ENCODE peak calls at places on chromosomes 13 and 19, in seven cellular contexts. One of them, this sample, is unnamed. For H3K4me1, the result is how much of the 10 kb centered on the place peaks cover.

GRCh38 chr19:18477042-18477760 is 39.3 kb upstream of the ISYNA1 start:
- DNase-seq in trophoblast cell: no peak
- DNase-seq in H1: no peak
- DNase-seq in mesendoderm: peak
- DNase-seq in IMR-90: no peak
- DNase-seq in H9: no peak
- DNase-seq in neuronal stem cell: no peak
- DNase-seq in this sample: no peak

GRCh38 chr13:21124853-21125252 is 51.5 kb downstream of the SKA3 start:
- DNase-seq in mesendoderm: no peak
- DNase-seq in trophoblast cell: no peak
- DNase-seq in H1: no peak
- DNase-seq in H9: peak
- DNase-seq in IMR-90: peak
- DNase-seq in neuronal stem cell: no peak
- DNase-seq in this sample: peak

GRCh38 chr13:113113846-113114271 is 8.3 kb downstream of the F7 start:
- DNase-seq in trophoblast cell: no peak
- DNase-seq in mesendoderm: no peak
- DNase-seq in neuronal stem cell: no peak
- DNase-seq in H9: no peak
- DNase-seq in IMR-90: no peak
- DNase-seq in H1: peak
- DNase-seq in this sample: no peak

GRCh38 chr13:67146523-67147130 is 83.5 kb downstream of the PCDH9 start:
- DNase-seq in IMR-90: no peak
- DNase-seq in neuronal stem cell: no peak
- DNase-seq in H1: no peak
- DNase-seq in H9: no peak
- DNase-seq in mesendoderm: no peak
- DNase-seq in trophoblast cell: no peak
- DNase-seq in this sample: peak

GRCh38 chr13:73141292-73141771 is 82.5 kb downstream of the KLF5 start:
- DNase-seq in H1: no peak
- DNase-seq in IMR-90: peak
- DNase-seq in trophoblast cell: no peak
- DNase-seq in neuronal stem cell: peak
- DNase-seq in H9: no peak
- DNase-seq in mesendoderm: no peak
- DNase-seq in this sample: peak

GRCh38 chr13:29850213-29850898 is at the start of gene UBL3:
- DNase-seq in mesendoderm: peak
- DNase-seq in trophoblast cell: peak
- DNase-seq in H9: peak
- DNase-seq in H1: peak
- DNase-seq in neuronal stem cell: peak
- DNase-seq in IMR-90: peak
- DNase-seq in this sample: peak

GRCh38 chr13:62119739-62120700 is 704.4 kb upstream of the PCDH20 start:
- DNase-seq in trophoblast cell: peak
- DNase-seq in IMR-90: peak
- DNase-seq in H1: no peak
- DNase-seq in H9: no peak
- DNase-seq in neuronal stem cell: no peak
- DNase-seq in mesendoderm: peak
- DNase-seq in this sample: peak

GRCh38 chr13:24684600-24684998 is 4.4 kb downstream of the ATP12A start:
- DNase-seq in IMR-90: no peak
- DNase-seq in neuronal stem cell: no peak
- DNase-seq in trophoblast cell: no peak
- DNase-seq in H9: no peak
- DNase-seq in H1: no peak
- DNase-seq in mesendoderm: no peak
- DNase-seq in this sample: no peak

GRCh38 chr19:14553042-14553938 is 18.6 kb downstream of the NDUFB7 start:
- DNase-seq in neuronal stem cell: no peak
- DNase-seq in trophoblast cell: no peak
- DNase-seq in H1: no peak
- DNase-seq in H9: peak
- DNase-seq in mesendoderm: no peak
- DNase-seq in IMR-90: no peak
- DNase-seq in this sample: no peak

GRCh38 chr13:47459512-47459911 is 541.6 kb downstream of the SUCLA2 start:
- DNase-seq in trophoblast cell: no peak
- DNase-seq in mesendoderm: peak
- DNase-seq in IMR-90: peak
- DNase-seq in H1: no peak
- DNase-seq in H9: no peak
- DNase-seq in neuronal stem cell: no peak
- DNase-seq in this sample: peak

DNA sequence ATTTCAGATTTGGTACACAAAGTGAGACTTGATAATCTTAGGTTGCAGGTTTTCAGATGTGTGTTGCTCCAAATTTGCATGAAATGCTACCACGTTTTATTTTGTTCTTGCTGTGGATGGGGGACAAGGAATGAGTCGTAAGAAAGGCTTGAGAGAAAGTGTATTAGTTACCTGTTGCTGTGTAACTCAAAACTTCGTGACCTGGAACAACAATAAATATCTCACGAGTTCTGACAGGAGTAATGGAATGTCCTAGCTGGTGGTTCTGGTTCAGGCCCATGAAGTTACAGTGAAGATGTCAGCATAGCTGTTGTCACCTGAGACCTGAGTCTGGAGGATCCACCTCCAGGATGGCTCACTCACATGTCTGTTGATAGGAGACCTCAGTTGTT is 1.2 kb downstream of the ZNF8 start:
- DNase-seq in IMR-90: no peak
- DNase-seq in neuronal stem cell: no peak
- DNase-seq in H1: no peak
- DNase-seq in mesendoderm: peak
- DNase-seq in trophoblast cell: no peak
- DNase-seq in H9: no peak
- DNase-seq in this sample: no peak
- H3K4ac ChIP-seq in IMR-90: no peak
- H3K4ac ChIP-seq in neuronal stem cell: no peak
- H3K4ac ChIP-seq in H1: no peak
- H3K4ac ChIP-seq in mesendoderm: no peak
- H3K4ac ChIP-seq in trophoblast cell: peak
- H3K4ac ChIP-seq in H9: no peak
- H3K4ac ChIP-seq in this sample: no peak

GRCh38 chr13:96824110-96824509 is 170.2 kb downstream of the OXGR1 start:
- DNase-seq in trophoblast cell: no peak
- DNase-seq in mesendoderm: no peak
- DNase-seq in H9: no peak
- DNase-seq in H1: no peak
- DNase-seq in neuronal stem cell: no peak
- DNase-seq in IMR-90: no peak
- DNase-seq in this sample: no peak

GRCh38 chr13:96821971-96822370 is 172.3 kb downstream of the OXGR1 start:
- DNase-seq in H9: no peak
- DNase-seq in neuronal stem cell: no peak
- DNase-seq in trophoblast cell: peak
- DNase-seq in mesendoderm: no peak
- DNase-seq in H1: no peak
- DNase-seq in IMR-90: no peak
- DNase-seq in this sample: no peak

GRCh38 chr13:96822900-96823299 is 171.4 kb downstream of the OXGR1 start:
- DNase-seq in mesendoderm: peak
- DNase-seq in H1: no peak
- DNase-seq in IMR-90: no peak
- DNase-seq in H9: peak
- DNase-seq in neuronal stem cell: no peak
- DNase-seq in trophoblast cell: peak
- DNase-seq in this sample: peak

GRCh38 chr13:96819375-96819774 is 174.9 kb downstream of the OXGR1 start:
- DNase-seq in mesendoderm: no peak
- DNase-seq in trophoblast cell: no peak
- DNase-seq in H1: no peak
- DNase-seq in IMR-90: no peak
- DNase-seq in neuronal stem cell: no peak
- DNase-seq in H9: no peak
- DNase-seq in this sample: no peak

GRCh38 chr13:96821381-96821780 is 172.9 kb downstream of the OXGR1 start:
- DNase-seq in trophoblast cell: peak
- DNase-seq in H9: no peak
- DNase-seq in H1: no peak
- DNase-seq in mesendoderm: no peak
- DNase-seq in IMR-90: peak
- DNase-seq in neuronal stem cell: no peak
- DNase-seq in this sample: peak
- H3K4me1 ChIP-seq in trophoblast cell: under half
- H3K4me1 ChIP-seq in H9: under half
- H3K4me1 ChIP-seq in H1: under half
- H3K4me1 ChIP-seq in mesendoderm: under half
- H3K4me1 ChIP-seq in IMR-90: under half
- H3K4me1 ChIP-seq in neuronal stem cell: under half
- H3K4me1 ChIP-seq in this sample: under half

DNA sequence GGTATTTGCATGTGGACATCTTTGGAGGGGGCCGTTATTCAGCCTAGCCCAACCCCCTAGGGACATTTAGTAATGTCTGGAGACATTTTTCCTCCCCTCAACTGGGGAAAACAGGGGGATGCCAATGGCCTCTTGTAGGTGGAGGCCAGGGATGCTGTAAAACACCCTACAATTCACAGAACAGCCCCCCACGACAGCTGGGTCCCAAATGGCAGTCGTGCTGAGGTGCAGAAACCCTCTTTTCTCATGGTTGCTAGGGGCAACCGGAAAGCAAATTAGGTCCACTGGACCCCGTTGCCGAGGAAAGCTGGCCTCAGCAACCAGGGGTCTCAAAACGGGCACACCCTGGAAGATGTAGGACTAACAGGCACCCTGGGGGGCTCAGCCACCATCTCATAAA is 14.6 kb downstream of the TMEM150B start:
- DNase-seq in trophoblast cell: no peak
- DNase-seq in IMR-90: no peak
- DNase-seq in neuronal stem cell: no peak
- DNase-seq in H9: no peak
- DNase-seq in H1: no peak
- DNase-seq in mesendoderm: no peak
- DNase-seq in this sample: no peak
- H2BK5ac ChIP-seq in trophoblast cell: no peak
- H2BK5ac ChIP-seq in IMR-90: no peak
- H2BK5ac ChIP-seq in neuronal stem cell: no peak
- H2BK5ac ChIP-seq in H9: no peak
- H2BK5ac ChIP-seq in H1: no peak
- H2BK5ac ChIP-seq in mesendoderm: no peak
- H2BK5ac ChIP-seq in this sample: no peak

DNA sequence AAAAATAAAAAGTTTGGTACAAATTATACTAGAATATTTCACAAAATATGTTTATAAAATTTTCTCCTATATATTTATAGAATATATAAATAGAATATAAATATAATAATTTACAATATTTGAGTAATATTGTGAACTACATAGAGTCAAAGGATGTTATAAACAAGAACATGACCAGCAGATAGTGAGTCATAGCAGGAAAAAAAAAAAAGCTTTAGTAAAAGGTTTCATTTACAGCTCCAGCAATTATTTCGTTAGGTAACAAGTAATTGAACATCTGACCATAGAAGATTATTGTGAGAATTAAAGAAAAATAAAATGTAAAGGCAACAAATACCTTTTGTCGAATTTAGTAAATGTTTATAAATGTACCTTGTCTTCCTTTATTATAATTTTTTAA is 864.1 kb downstream of the PCDH17 start:
- DNase-seq in mesendoderm: no peak
- DNase-seq in trophoblast cell: no peak
- DNase-seq in neuronal stem cell: no peak
- DNase-seq in H9: no peak
- DNase-seq in H1: no peak
- DNase-seq in IMR-90: no peak
- DNase-seq in this sample: peak
- H3K4ac ChIP-seq in mesendoderm: no peak
- H3K4ac ChIP-seq in trophoblast cell: no peak
- H3K4ac ChIP-seq in neuronal stem cell: no peak
- H3K4ac ChIP-seq in H9: no peak
- H3K4ac ChIP-seq in H1: no peak
- H3K4ac ChIP-seq in IMR-90: no peak
- H3K4ac ChIP-seq in this sample: no peak

GRCh38 chr19:3368441-3368795 is 2.0 kb downstream of the NFIC start:
- DNase-seq in H1: no peak
- DNase-seq in mesendoderm: no peak
- DNase-seq in trophoblast cell: no peak
- DNase-seq in neuronal stem cell: no peak
- DNase-seq in H9: no peak
- DNase-seq in IMR-90: no peak
- DNase-seq in this sample: no peak
- H3K4me1 ChIP-seq in H1: under half
- H3K4me1 ChIP-seq in mesendoderm: under half
- H3K4me1 ChIP-seq in trophoblast cell: under half
- H3K4me1 ChIP-seq in neuronal stem cell: under half
- H3K4me1 ChIP-seq in H9: under half
- H3K4me1 ChIP-seq in IMR-90: under half
- H3K4me1 ChIP-seq in this sample: under half

GRCh38 chr13:99380402-99380801 is 73.2 kb upstream of the GPR183 start:
- DNase-seq in mesendoderm: no peak
- DNase-seq in trophoblast cell: no peak
- DNase-seq in neuronal stem cell: no peak
- DNase-seq in H1: peak
- DNase-seq in IMR-90: no peak
- DNase-seq in H9: no peak
- DNase-seq in this sample: no peak
- H2BK5ac ChIP-seq in mesendoderm: no peak
- H2BK5ac ChIP-seq in trophoblast cell: no peak
- H2BK5ac ChIP-seq in neuronal stem cell: no peak
- H2BK5ac ChIP-seq in H1: no peak
- H2BK5ac ChIP-seq in IMR-90: no peak
- H2BK5ac ChIP-seq in H9: no peak
- H2BK5ac ChIP-seq in this sample: no peak

This sample was measured in mesenchymal stem cell.